ENCODE peak calls at places on chromosomes 1 and 21, in four cellular contexts. G is dorsolateral prefrontal cortex; R is Caki2; H is activated naive CD8-positive, alpha-beta T cell treated with anti-CD3 and anti-CD28 coated beads for 36 hours. J is an unnamed sample.
A peak's percentile ranks its signal among the peaks of the same experiment; 100 is the strongest.

GRCh38 chr1:37482796-37483744 is 8.7 kb downstream of the ZC3H12A start:
- DNase-seq in G (no peak), R (no peak), H (no peak), J (no peak)

GRCh38 chr1:213082778-213083445 is 31.9 kb downstream of the RPS6KC1 start:
- DNase-seq in G (no peak), R (no peak), H (no peak), J (no peak)

GRCh38 chr1:46196609-46197008 is 1.6 kb downstream of the POMGNT1 start:
- DNase-seq in G (no peak), R (no peak), H (no peak), J (no peak)

GRCh38 chr1:218499021-218499691 is 154.0 kb downstream of the TGFB2 start:
- DNase-seq in G (no peak), R (peak; percentile 82), H (no peak), J (no peak)

GRCh38 chr21:35509004-35509704 is 460.1 kb upstream of the RUNX1 start:
- DNase-seq in G (no peak), R (no peak), H (no peak), J (no peak)

GRCh38 chr1:51952638-51953037 is 37.9 kb downstream of the RAB3B start:
- DNase-seq in G (no peak), R (no peak), H (no peak), J (no peak)

GRCh38 chr1:246733706-246734105 is 9.5 kb downstream of the SCCPDH start:
- DNase-seq in G (no peak), R (no peak), H (no peak), J (no peak)

GRCh38 chr21:33734818-33735217 is 92.5 kb downstream of the ITSN1 start:
- DNase-seq in G (no peak), R (no peak), H (no peak), J (no peak)

GRCh38 chr1:229181419-229181818 is 89.5 kb upstream of the RAB4A start:
- DNase-seq in G (no peak), R (no peak), H (no peak), J (no peak)

GRCh38 chr1:172326171-172326570 is 94.3 kb upstream of the C1orf105 start:
- DNase-seq in G (no peak), R (no peak), H (no peak), J (no peak)

GRCh38 chr1:167401260-167401873 is 117.0 kb downstream of the CD247 start:
- DNase-seq in G (no peak), R (peak; percentile 46), H (peak; percentile 40), J (no peak)

GRCh38 chr1:68051475-68051874 is 1.0 kb upstream of the DIRAS3 start:
- DNase-seq in G (no peak), R (no peak), H (no peak), J (no peak)

GRCh38 chr1:24345334-24345733 is 26.2 kb downstream of the GRHL3 start:
- DNase-seq in G (no peak), R (no peak), H (no peak), J (no peak)

GRCh38 chr1:30743584-30744059 is 14.0 kb downstream of the LAPTM5 start:
- DNase-seq in G (no peak), R (peak; percentile 29), H (peak; percentile 70), J (no peak)

GRCh38 chr1:193325771-193326170 is 139.4 kb upstream of the B3GALT2 start:
- DNase-seq in G (no peak), R (no peak), H (no peak), J (no peak)

J was measured in amygdala.